ENCODE peak calls at places on chromosome 14, in four cellular contexts. One of them, this sample, is unnamed.

GRCh38 chr14:89618821-89619551 is 202.0 kb upstream of the FOXN3 start:
- DNase-seq in astrocyte of the spinal cord: peak
- DNase-seq in cardiac muscle cell: peak
- DNase-seq in CD4-positive, alpha-beta T cell: peak
- DNase-seq in this sample: no peak

GRCh38 chr14:55458800-55459577 is 18.6 kb upstream of the TBPL2 start:
- DNase-seq in cardiac muscle cell: no peak
- DNase-seq in astrocyte of the spinal cord: peak
- DNase-seq in CD4-positive, alpha-beta T cell: no peak
- DNase-seq in this sample: no peak

GRCh38 chr14:56207626-56208297 is 89.6 kb downstream of the PELI2 start:
- DNase-seq in CD4-positive, alpha-beta T cell: no peak
- DNase-seq in astrocyte of the spinal cord: no peak
- DNase-seq in cardiac muscle cell: no peak
- DNase-seq in this sample: no peak

GRCh38 chr14:35332517-35333346 is 40.5 kb downstream of the PSMA6 start:
- DNase-seq in astrocyte of the spinal cord: no peak
- DNase-seq in cardiac muscle cell: no peak
- DNase-seq in CD4-positive, alpha-beta T cell: peak
- DNase-seq in this sample: no peak

GRCh38 chr14:32421781-32422180 is 92.7 kb downstream of the AKAP6 start:
- DNase-seq in CD4-positive, alpha-beta T cell: no peak
- DNase-seq in cardiac muscle cell: no peak
- DNase-seq in astrocyte of the spinal cord: no peak
- DNase-seq in this sample: no peak

GRCh38 chr14:81632162-81632561 is 98.5 kb upstream of the SEL1L start:
- DNase-seq in astrocyte of the spinal cord: no peak
- DNase-seq in CD4-positive, alpha-beta T cell: no peak
- DNase-seq in cardiac muscle cell: no peak
- DNase-seq in this sample: no peak

GRCh38 chr14:88983755-88984154 is 159.3 kb downstream of the TTC8 start:
- DNase-seq in CD4-positive, alpha-beta T cell: no peak
- DNase-seq in cardiac muscle cell: no peak
- DNase-seq in astrocyte of the spinal cord: peak
- DNase-seq in this sample: no peak

GRCh38 chr14:35534130-35534883 is at the start of gene INSM2:
- DNase-seq in astrocyte of the spinal cord: no peak
- DNase-seq in CD4-positive, alpha-beta T cell: no peak
- DNase-seq in cardiac muscle cell: no peak
- DNase-seq in this sample: no peak

GRCh38 chr14:92783813-92784431 is 10.2 kb upstream of the GOLGA5 start:
- DNase-seq in cardiac muscle cell: peak
- DNase-seq in CD4-positive, alpha-beta T cell: no peak
- DNase-seq in astrocyte of the spinal cord: peak
- DNase-seq in this sample: no peak

GRCh38 chr14:32254952-32255679 is 52.0 kb upstream of the RNU6-8 start:
- DNase-seq in cardiac muscle cell: peak
- DNase-seq in CD4-positive, alpha-beta T cell: peak
- DNase-seq in astrocyte of the spinal cord: peak
- DNase-seq in this sample: no peak

GRCh38 chr14:20757963-20758362 is 10.2 kb upstream of the EDDM3B start:
- DNase-seq in CD4-positive, alpha-beta T cell: no peak
- DNase-seq in cardiac muscle cell: peak
- DNase-seq in astrocyte of the spinal cord: no peak
- DNase-seq in this sample: no peak

GRCh38 chr14:76958975-76959710 is 69.4 kb downstream of the IRF2BPL start:
- DNase-seq in CD4-positive, alpha-beta T cell: no peak
- DNase-seq in cardiac muscle cell: peak
- DNase-seq in astrocyte of the spinal cord: peak
- DNase-seq in this sample: no peak

GRCh38 chr14:98592611-98593170 is 679.3 kb downstream of the BCL11B start:
- DNase-seq in CD4-positive, alpha-beta T cell: no peak
- DNase-seq in cardiac muscle cell: no peak
- DNase-seq in astrocyte of the spinal cord: no peak
- DNase-seq in this sample: no peak

GRCh38 chr14:59117754-59118153 is 70.7 kb upstream of the DAAM1 start:
- DNase-seq in CD4-positive, alpha-beta T cell: no peak
- DNase-seq in cardiac muscle cell: no peak
- DNase-seq in astrocyte of the spinal cord: no peak
- DNase-seq in this sample: no peak

GRCh38 chr14:88518592-88519512 is 36.0 kb downstream of the PTPN21 start:
- DNase-seq in astrocyte of the spinal cord: peak
- DNase-seq in cardiac muscle cell: no peak
- DNase-seq in CD4-positive, alpha-beta T cell: no peak
- DNase-seq in this sample: no peak

GRCh38 chr14:73741386-73741875 is 27.2 kb upstream of the PNMA1 start:
- DNase-seq in CD4-positive, alpha-beta T cell: peak
- DNase-seq in astrocyte of the spinal cord: peak
- DNase-seq in cardiac muscle cell: no peak
- DNase-seq in this sample: no peak

GRCh38 chr14:54567634-54568561 is 970 bp downstream of the SAMD4A start:
- DNase-seq in CD4-positive, alpha-beta T cell: peak
- DNase-seq in cardiac muscle cell: peak
- DNase-seq in astrocyte of the spinal cord: peak
- DNase-seq in this sample: peak

GRCh38 chr14:88323086-88323519 is at the start of gene KCNK10:
- DNase-seq in astrocyte of the spinal cord: peak
- DNase-seq in CD4-positive, alpha-beta T cell: no peak
- DNase-seq in cardiac muscle cell: no peak
- DNase-seq in this sample: no peak

GRCh38 chr14:75163677-75164076 is 12.7 kb downstream of the TMED10 start:
- DNase-seq in cardiac muscle cell: no peak
- DNase-seq in CD4-positive, alpha-beta T cell: no peak
- DNase-seq in astrocyte of the spinal cord: no peak
- DNase-seq in this sample: no peak

GRCh38 chr14:91279354-91279753 is 34.9 kb upstream of the GPR68 start:
- DNase-seq in astrocyte of the spinal cord: no peak
- DNase-seq in cardiac muscle cell: no peak
- DNase-seq in CD4-positive, alpha-beta T cell: no peak
- DNase-seq in this sample: no peak

DNA sequence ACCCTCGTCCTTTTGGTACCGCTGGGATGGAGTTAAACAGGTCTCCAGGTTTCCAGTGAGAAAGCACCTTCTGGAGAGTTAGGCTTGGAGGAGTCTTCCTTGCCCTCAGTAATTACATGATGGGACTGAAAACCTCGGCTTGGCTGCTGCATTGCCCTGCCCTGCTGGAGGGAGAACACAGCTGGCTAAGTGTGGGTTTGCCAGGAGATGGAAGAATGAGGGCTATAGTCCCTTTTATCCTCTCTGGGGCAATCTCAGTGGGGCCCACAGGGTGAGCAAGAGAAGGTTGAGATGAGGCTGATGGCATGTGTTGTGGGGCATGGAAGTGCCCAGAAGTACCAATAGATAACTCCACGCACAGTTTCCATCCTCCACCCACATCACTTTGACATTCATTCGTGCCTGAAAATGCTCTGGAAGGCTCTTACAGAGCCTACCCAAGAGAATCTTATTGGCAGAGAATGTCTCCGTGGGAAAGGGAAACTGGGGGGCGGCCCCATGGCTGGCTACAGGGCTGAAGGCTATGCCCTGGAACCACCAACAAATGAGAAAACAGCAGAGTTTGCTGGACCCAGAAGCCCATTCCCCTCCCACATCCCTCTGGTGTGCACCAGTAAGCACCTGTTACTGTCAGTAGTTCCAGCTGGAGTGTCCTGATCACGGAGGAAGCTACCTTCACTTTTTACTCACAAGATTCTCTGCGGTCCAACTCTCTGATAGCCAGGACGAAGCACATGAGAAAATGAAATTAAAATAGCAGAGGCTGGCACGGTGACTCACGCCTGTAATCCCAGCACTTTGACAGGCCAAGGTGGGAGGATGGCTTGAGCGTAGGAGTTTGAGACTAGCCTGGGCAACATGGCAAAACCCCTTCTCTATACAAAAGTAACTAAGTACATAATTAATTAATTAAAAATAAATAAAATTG is 22.9 kb upstream of the MEG3 start:
- DNase-seq in cardiac muscle cell: no peak
- DNase-seq in astrocyte of the spinal cord: no peak
- DNase-seq in CD4-positive, alpha-beta T cell: no peak
- DNase-seq in this sample: no peak
- TF ChIP-seq CTCF in cardiac muscle cell: no peak
- TF ChIP-seq CTCF in astrocyte of the spinal cord: no peak
- TF ChIP-seq CTCF in CD4-positive, alpha-beta T cell: no peak
- TF ChIP-seq CTCF in this sample: no peak

GRCh38 chr14:68591786-68592185 is 201.1 kb downstream of the ZFP36L1 start:
- DNase-seq in cardiac muscle cell: no peak
- DNase-seq in CD4-positive, alpha-beta T cell: no peak
- DNase-seq in astrocyte of the spinal cord: no peak
- DNase-seq in this sample: peak
- TF ChIP-seq CTCF in cardiac muscle cell: no peak
- TF ChIP-seq CTCF in CD4-positive, alpha-beta T cell: no peak
- TF ChIP-seq CTCF in astrocyte of the spinal cord: no peak
- TF ChIP-seq CTCF in this sample: no peak

DNA sequence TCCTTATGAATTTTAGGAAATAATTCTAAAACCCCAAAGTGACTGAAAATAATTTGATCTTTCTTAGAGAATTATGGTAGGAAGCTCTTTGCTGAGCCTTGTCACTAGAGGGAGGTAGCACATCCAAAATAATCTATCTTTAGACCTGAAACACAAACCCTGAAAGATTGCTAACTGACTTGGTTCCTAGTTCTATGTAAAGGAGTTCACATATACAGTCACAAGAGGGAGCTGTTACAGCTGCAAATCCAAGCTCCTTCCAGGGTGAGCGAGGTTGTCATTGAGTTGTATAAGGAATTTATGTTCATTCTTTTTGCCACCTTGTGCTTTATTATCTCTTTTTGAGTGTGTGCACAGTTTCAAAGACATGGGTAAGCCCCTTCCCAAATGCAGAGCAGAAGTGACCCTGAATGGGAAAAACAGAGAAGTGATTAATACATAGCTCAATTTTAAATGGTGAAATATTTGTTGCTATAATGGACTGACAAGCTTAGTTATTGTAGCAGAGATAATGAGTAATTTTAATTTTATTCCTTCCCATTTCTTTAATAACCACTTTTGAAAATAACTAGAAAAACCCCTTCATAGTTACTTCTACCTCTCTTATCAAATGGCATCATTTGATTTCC is 387.9 kb downstream of the DAD1 start:
- DNase-seq in astrocyte of the spinal cord: peak
- DNase-seq in cardiac muscle cell: peak
- DNase-seq in CD4-positive, alpha-beta T cell: no peak
- DNase-seq in this sample: no peak
- TF ChIP-seq CTCF in astrocyte of the spinal cord: peak
- TF ChIP-seq CTCF in cardiac muscle cell: peak
- TF ChIP-seq CTCF in CD4-positive, alpha-beta T cell: no peak
- TF ChIP-seq CTCF in this sample: no peak

GRCh38 chr14:45680531-45680930 is 427.5 kb upstream of the MIS18BP1 start:
- DNase-seq in cardiac muscle cell: no peak
- DNase-seq in astrocyte of the spinal cord: no peak
- DNase-seq in CD4-positive, alpha-beta T cell: no peak
- DNase-seq in this sample: no peak

GRCh38 chr14:45673420-45673819 is 420.4 kb upstream of the MIS18BP1 start:
- DNase-seq in CD4-positive, alpha-beta T cell: no peak
- DNase-seq in astrocyte of the spinal cord: no peak
- DNase-seq in cardiac muscle cell: no peak
- DNase-seq in this sample: no peak

GRCh38 chr14:45679852-45680251 is 426.9 kb upstream of the MIS18BP1 start:
- DNase-seq in astrocyte of the spinal cord: peak
- DNase-seq in CD4-positive, alpha-beta T cell: no peak
- DNase-seq in cardiac muscle cell: no peak
- DNase-seq in this sample: no peak

GRCh38 chr14:45678163-45678562 is 425.2 kb upstream of the MIS18BP1 start:
- DNase-seq in cardiac muscle cell: no peak
- DNase-seq in astrocyte of the spinal cord: no peak
- DNase-seq in CD4-positive, alpha-beta T cell: no peak
- DNase-seq in this sample: no peak
- TF ChIP-seq CTCF in cardiac muscle cell: no peak
- TF ChIP-seq CTCF in astrocyte of the spinal cord: no peak
- TF ChIP-seq CTCF in CD4-positive, alpha-beta T cell: no peak
- TF ChIP-seq CTCF in this sample: no peak

DNA sequence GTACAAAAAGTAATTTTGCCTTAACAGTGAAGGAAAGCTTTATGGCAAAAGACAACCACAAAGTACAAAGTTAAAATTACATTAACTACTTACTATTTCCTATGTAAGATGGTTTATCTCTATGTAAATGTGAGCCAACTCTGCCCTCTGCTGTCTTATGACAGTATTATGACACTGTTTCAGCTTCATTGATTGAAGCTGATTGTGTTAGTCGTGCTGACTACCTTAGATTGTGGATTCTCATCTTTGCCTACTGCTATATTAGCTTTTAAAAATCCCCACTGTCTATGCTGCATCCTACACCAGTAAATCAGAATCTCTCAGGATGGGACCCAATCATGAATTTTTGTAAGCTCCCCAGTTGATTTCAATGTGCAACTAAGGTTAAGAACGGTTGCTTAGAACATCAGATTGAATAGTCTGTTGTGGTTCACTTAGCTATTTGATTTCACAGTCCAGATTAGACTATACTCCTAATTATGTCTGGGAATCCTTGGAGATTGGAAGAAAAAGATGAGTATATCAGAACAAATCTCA is 12.2 kb upstream of the SPTB start:
- DNase-seq in CD4-positive, alpha-beta T cell: peak
- DNase-seq in cardiac muscle cell: peak
- DNase-seq in astrocyte of the spinal cord: peak
- DNase-seq in this sample: no peak
- TF ChIP-seq CTCF in CD4-positive, alpha-beta T cell: peak
- TF ChIP-seq CTCF in cardiac muscle cell: peak
- TF ChIP-seq CTCF in astrocyte of the spinal cord: peak
- TF ChIP-seq CTCF in this sample: peak

GRCh38 chr14:66038214-66038977 is 447.8 kb upstream of the CCDC196 start:
- DNase-seq in astrocyte of the spinal cord: no peak
- DNase-seq in cardiac muscle cell: no peak
- DNase-seq in CD4-positive, alpha-beta T cell: no peak
- DNase-seq in this sample: no peak
- TF ChIP-seq CTCF in astrocyte of the spinal cord: no peak
- TF ChIP-seq CTCF in cardiac muscle cell: peak
- TF ChIP-seq CTCF in CD4-positive, alpha-beta T cell: no peak
- TF ChIP-seq CTCF in this sample: no peak

GRCh38 chr14:68660495-68660894 is 132.4 kb downstream of the ZFP36L1 start:
- DNase-seq in CD4-positive, alpha-beta T cell: no peak
- DNase-seq in cardiac muscle cell: no peak
- DNase-seq in astrocyte of the spinal cord: no peak
- DNase-seq in this sample: no peak
- TF ChIP-seq CTCF in CD4-positive, alpha-beta T cell: no peak
- TF ChIP-seq CTCF in cardiac muscle cell: no peak
- TF ChIP-seq CTCF in astrocyte of the spinal cord: no peak
- TF ChIP-seq CTCF in this sample: no peak

GRCh38 chr14:101365329-101366158 is 195.8 kb upstream of the DIO3 start:
- DNase-seq in cardiac muscle cell: no peak
- DNase-seq in astrocyte of the spinal cord: no peak
- DNase-seq in CD4-positive, alpha-beta T cell: no peak
- DNase-seq in this sample: no peak
- TF ChIP-seq CTCF in cardiac muscle cell: no peak
- TF ChIP-seq CTCF in astrocyte of the spinal cord: no peak
- TF ChIP-seq CTCF in CD4-positive, alpha-beta T cell: no peak
- TF ChIP-seq CTCF in this sample: no peak

GRCh38 chr14:23452237-23452636 is 16.8 kb upstream of the MYH7 start:
- DNase-seq in CD4-positive, alpha-beta T cell: no peak
- DNase-seq in astrocyte of the spinal cord: no peak
- DNase-seq in cardiac muscle cell: no peak
- DNase-seq in this sample: no peak
- TF ChIP-seq CTCF in CD4-positive, alpha-beta T cell: no peak
- TF ChIP-seq CTCF in astrocyte of the spinal cord: no peak
- TF ChIP-seq CTCF in cardiac muscle cell: no peak
- TF ChIP-seq CTCF in this sample: no peak